ENCODE peak calls at places on chromosomes 11 and 22, in eight cellular contexts. One of them, this sample, is unnamed.

GRCh38 chr11:91305402-91305801 is 919.2 kb upstream of the FAT3 start:
- DNase-seq in kidney: no peak
- DNase-seq in right atrium auricular region: no peak
- DNase-seq in hepatocyte: peak
- DNase-seq in psoas muscle: no peak
- DNase-seq in cardiac muscle cell: no peak
- DNase-seq in dorsolateral prefrontal cortex: no peak
- DNase-seq in HFF-Myc: no peak
- DNase-seq in this sample: no peak

GRCh38 chr11:120160436-120160835 is 22.5 kb upstream of the TRIM29 start:
- DNase-seq in hepatocyte: no peak
- DNase-seq in dorsolateral prefrontal cortex: no peak
- DNase-seq in cardiac muscle cell: no peak
- DNase-seq in psoas muscle: no peak
- DNase-seq in HFF-Myc: no peak
- DNase-seq in kidney: no peak
- DNase-seq in right atrium auricular region: no peak
- DNase-seq in this sample: no peak

GRCh38 chr11:12137938-12138731 is 27.7 kb downstream of the MICAL2 start:
- DNase-seq in psoas muscle: no peak
- DNase-seq in hepatocyte: no peak
- DNase-seq in right atrium auricular region: no peak
- DNase-seq in cardiac muscle cell: peak
- DNase-seq in HFF-Myc: peak
- DNase-seq in dorsolateral prefrontal cortex: no peak
- DNase-seq in kidney: no peak
- DNase-seq in this sample: no peak

GRCh38 chr11:78796956-78797355 is 222.3 kb upstream of the NARS2 start:
- DNase-seq in cardiac muscle cell: peak
- DNase-seq in right atrium auricular region: no peak
- DNase-seq in kidney: no peak
- DNase-seq in HFF-Myc: peak
- DNase-seq in hepatocyte: peak
- DNase-seq in psoas muscle: no peak
- DNase-seq in dorsolateral prefrontal cortex: no peak
- DNase-seq in this sample: no peak

GRCh38 chr11:12066056-12066798 is 44.2 kb upstream of the MICAL2 start:
- DNase-seq in hepatocyte: peak
- DNase-seq in dorsolateral prefrontal cortex: no peak
- DNase-seq in kidney: peak
- DNase-seq in HFF-Myc: peak
- DNase-seq in cardiac muscle cell: peak
- DNase-seq in right atrium auricular region: no peak
- DNase-seq in psoas muscle: no peak
- DNase-seq in this sample: no peak

GRCh38 chr11:1202154-1202775 is 20.6 kb upstream of the MUC5B start:
- DNase-seq in HFF-Myc: no peak
- DNase-seq in right atrium auricular region: no peak
- DNase-seq in psoas muscle: peak
- DNase-seq in hepatocyte: no peak
- DNase-seq in kidney: peak
- DNase-seq in cardiac muscle cell: peak
- DNase-seq in dorsolateral prefrontal cortex: no peak
- DNase-seq in this sample: no peak

GRCh38 chr11:50394017-50394416 is 361.3 kb downstream of the OR4C45 start:
- DNase-seq in HFF-Myc: no peak
- DNase-seq in kidney: no peak
- DNase-seq in right atrium auricular region: no peak
- DNase-seq in cardiac muscle cell: no peak
- DNase-seq in hepatocyte: no peak
- DNase-seq in psoas muscle: no peak
- DNase-seq in dorsolateral prefrontal cortex: no peak
- DNase-seq in this sample: no peak

GRCh38 chr11:76616676-76617552 is 53.6 kb downstream of the LRRC32 start:
- DNase-seq in HFF-Myc: no peak
- DNase-seq in psoas muscle: no peak
- DNase-seq in hepatocyte: no peak
- DNase-seq in cardiac muscle cell: no peak
- DNase-seq in dorsolateral prefrontal cortex: no peak
- DNase-seq in kidney: no peak
- DNase-seq in right atrium auricular region: no peak
- DNase-seq in this sample: no peak

GRCh38 chr11:133078591-133079179 is 453.6 kb downstream of the OPCML start:
- DNase-seq in dorsolateral prefrontal cortex: peak
- DNase-seq in cardiac muscle cell: peak
- DNase-seq in psoas muscle: peak
- DNase-seq in kidney: no peak
- DNase-seq in right atrium auricular region: no peak
- DNase-seq in HFF-Myc: no peak
- DNase-seq in hepatocyte: peak
- DNase-seq in this sample: peak

GRCh38 chr11:27443746-27444465 is 28.7 kb downstream of the LGR4 start:
- DNase-seq in cardiac muscle cell: no peak
- DNase-seq in psoas muscle: no peak
- DNase-seq in hepatocyte: no peak
- DNase-seq in HFF-Myc: no peak
- DNase-seq in kidney: no peak
- DNase-seq in dorsolateral prefrontal cortex: no peak
- DNase-seq in right atrium auricular region: no peak
- DNase-seq in this sample: no peak

GRCh38 chr11:78645226-78646202 is 70.8 kb upstream of the NARS2 start:
- DNase-seq in dorsolateral prefrontal cortex: peak
- DNase-seq in hepatocyte: peak
- DNase-seq in HFF-Myc: peak
- DNase-seq in kidney: no peak
- DNase-seq in right atrium auricular region: peak
- DNase-seq in psoas muscle: peak
- DNase-seq in cardiac muscle cell: peak
- DNase-seq in this sample: peak

GRCh38 chr11:19664896-19665548 is 47.6 kb upstream of the NAV2 start:
- DNase-seq in cardiac muscle cell: peak
- DNase-seq in dorsolateral prefrontal cortex: peak
- DNase-seq in psoas muscle: no peak
- DNase-seq in kidney: no peak
- DNase-seq in HFF-Myc: no peak
- DNase-seq in right atrium auricular region: peak
- DNase-seq in hepatocyte: no peak
- DNase-seq in this sample: no peak

GRCh38 chr11:130358398-130358797 is 43.7 kb upstream of the ZBTB44 start:
- DNase-seq in HFF-Myc: no peak
- DNase-seq in dorsolateral prefrontal cortex: no peak
- DNase-seq in hepatocyte: no peak
- DNase-seq in right atrium auricular region: no peak
- DNase-seq in cardiac muscle cell: no peak
- DNase-seq in kidney: no peak
- DNase-seq in psoas muscle: no peak
- DNase-seq in this sample: no peak

GRCh38 chr11:56103210-56103737 is at the start of gene OR8H2:
- DNase-seq in right atrium auricular region: no peak
- DNase-seq in cardiac muscle cell: no peak
- DNase-seq in dorsolateral prefrontal cortex: no peak
- DNase-seq in hepatocyte: no peak
- DNase-seq in kidney: no peak
- DNase-seq in HFF-Myc: no peak
- DNase-seq in psoas muscle: no peak
- DNase-seq in this sample: no peak

GRCh38 chr11:119599864-119600593 is 129.0 kb downstream of the NECTIN1 start:
- DNase-seq in cardiac muscle cell: no peak
- DNase-seq in kidney: no peak
- DNase-seq in right atrium auricular region: no peak
- DNase-seq in HFF-Myc: no peak
- DNase-seq in psoas muscle: no peak
- DNase-seq in dorsolateral prefrontal cortex: no peak
- DNase-seq in hepatocyte: no peak
- DNase-seq in this sample: no peak

GRCh38 chr11:64526356-64526755 is 64.7 kb upstream of the SLC22A12 start:
- DNase-seq in hepatocyte: no peak
- DNase-seq in HFF-Myc: no peak
- DNase-seq in dorsolateral prefrontal cortex: no peak
- DNase-seq in psoas muscle: no peak
- DNase-seq in right atrium auricular region: no peak
- DNase-seq in kidney: no peak
- DNase-seq in cardiac muscle cell: no peak
- DNase-seq in this sample: no peak

GRCh38 chr11:64531422-64531821 is 59.6 kb upstream of the SLC22A12 start:
- DNase-seq in cardiac muscle cell: no peak
- DNase-seq in kidney: peak
- DNase-seq in hepatocyte: no peak
- DNase-seq in psoas muscle: no peak
- DNase-seq in HFF-Myc: no peak
- DNase-seq in right atrium auricular region: no peak
- DNase-seq in dorsolateral prefrontal cortex: no peak
- DNase-seq in this sample: no peak

GRCh38 chr11:64526795-64527194 is 64.2 kb upstream of the SLC22A12 start:
- DNase-seq in right atrium auricular region: no peak
- DNase-seq in cardiac muscle cell: no peak
- DNase-seq in psoas muscle: no peak
- DNase-seq in kidney: no peak
- DNase-seq in HFF-Myc: no peak
- DNase-seq in dorsolateral prefrontal cortex: no peak
- DNase-seq in hepatocyte: no peak
- DNase-seq in this sample: no peak

GRCh38 chr11:64531906-64532312 is 59.1 kb upstream of the SLC22A12 start:
- DNase-seq in kidney: peak
- DNase-seq in HFF-Myc: no peak
- DNase-seq in dorsolateral prefrontal cortex: no peak
- DNase-seq in psoas muscle: no peak
- DNase-seq in right atrium auricular region: no peak
- DNase-seq in hepatocyte: no peak
- DNase-seq in cardiac muscle cell: no peak
- DNase-seq in this sample: no peak

DNA sequence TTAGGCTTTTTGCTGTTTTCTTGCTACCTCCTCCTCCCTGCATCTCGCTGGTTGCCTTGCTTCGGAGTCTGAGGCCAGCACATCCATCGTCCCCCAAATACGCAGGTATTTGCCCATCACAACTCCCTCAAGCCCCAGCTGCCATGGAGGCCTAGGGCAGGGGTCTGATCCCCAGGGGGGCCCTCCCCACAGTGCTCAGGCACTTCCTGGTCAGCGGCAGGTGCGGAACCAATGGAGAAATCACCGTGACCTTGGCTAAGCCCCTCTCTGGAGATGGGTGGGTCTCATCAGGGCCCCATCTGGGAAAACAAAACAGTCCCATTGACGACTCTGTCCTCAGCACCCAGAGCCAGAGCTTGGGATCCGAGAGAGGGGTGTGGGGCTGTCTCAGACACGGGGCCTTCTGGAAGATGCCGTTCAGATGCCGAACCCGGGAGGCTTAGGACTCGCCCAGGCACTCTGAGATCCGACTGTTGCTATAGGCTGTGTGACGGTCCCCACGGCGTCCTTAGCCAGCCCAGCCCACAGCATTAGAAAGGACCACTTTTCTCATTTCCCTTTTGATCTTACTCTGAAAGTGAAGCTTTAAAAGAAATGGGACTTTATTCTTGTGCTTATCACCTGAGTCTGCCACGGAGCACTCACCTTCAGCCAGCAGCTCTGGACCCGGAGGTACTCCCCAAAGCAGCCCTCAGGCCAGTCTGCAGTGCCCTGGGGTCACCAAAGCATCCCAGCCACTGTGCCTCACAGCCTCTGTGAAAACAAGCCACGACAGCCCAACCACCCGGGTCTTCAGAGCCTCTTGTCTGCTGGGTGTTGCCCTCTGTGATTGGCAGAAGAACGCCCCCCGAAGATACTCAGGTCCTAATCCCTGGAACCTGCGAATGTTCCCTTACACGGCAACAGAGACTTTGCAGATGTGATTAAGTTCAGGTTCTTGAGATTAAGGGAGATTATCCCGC is 61.2 kb upstream of the SLC22A12 start:
- DNase-seq in hepatocyte: no peak
- DNase-seq in dorsolateral prefrontal cortex: no peak
- DNase-seq in cardiac muscle cell: no peak
- DNase-seq in kidney: peak
- DNase-seq in psoas muscle: no peak
- DNase-seq in right atrium auricular region: no peak
- DNase-seq in HFF-Myc: no peak
- DNase-seq in this sample: no peak
- H3K4me3 ChIP-seq in hepatocyte: no peak
- H3K4me3 ChIP-seq in dorsolateral prefrontal cortex: no peak
- H3K4me3 ChIP-seq in cardiac muscle cell: no peak
- H3K4me3 ChIP-seq in kidney: no peak
- H3K4me3 ChIP-seq in psoas muscle: no peak
- H3K4me3 ChIP-seq in right atrium auricular region: no peak
- H3K4me3 ChIP-seq in HFF-Myc: no peak
- H3K4me3 ChIP-seq in this sample: no peak

DNA sequence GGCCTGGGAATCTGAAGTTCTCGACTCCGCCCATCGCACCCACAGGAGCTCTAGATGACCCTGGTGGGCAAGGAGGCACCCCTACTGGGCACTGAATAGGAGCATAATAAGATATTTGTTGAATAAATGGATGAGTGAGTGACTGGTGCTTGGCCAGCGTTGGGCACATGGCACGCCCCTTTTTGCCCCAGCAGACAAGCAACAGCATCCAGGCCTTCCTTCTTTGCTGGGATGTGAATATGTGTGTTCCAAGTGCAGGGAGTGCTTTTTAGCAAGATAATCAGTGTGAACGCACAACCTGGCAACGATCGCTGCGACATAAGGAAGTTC is 450 bp upstream of the CELF1 start:
- DNase-seq in cardiac muscle cell: peak
- DNase-seq in dorsolateral prefrontal cortex: peak
- DNase-seq in hepatocyte: no peak
- DNase-seq in psoas muscle: no peak
- DNase-seq in right atrium auricular region: peak
- DNase-seq in HFF-Myc: no peak
- DNase-seq in kidney: no peak
- DNase-seq in this sample: no peak
- H3K4me3 ChIP-seq in cardiac muscle cell: peak
- H3K4me3 ChIP-seq in dorsolateral prefrontal cortex: peak
- H3K4me3 ChIP-seq in hepatocyte: peak
- H3K4me3 ChIP-seq in psoas muscle: peak
- H3K4me3 ChIP-seq in right atrium auricular region: peak
- H3K4me3 ChIP-seq in HFF-Myc: peak
- H3K4me3 ChIP-seq in kidney: peak
- H3K4me3 ChIP-seq in this sample: peak

DNA sequence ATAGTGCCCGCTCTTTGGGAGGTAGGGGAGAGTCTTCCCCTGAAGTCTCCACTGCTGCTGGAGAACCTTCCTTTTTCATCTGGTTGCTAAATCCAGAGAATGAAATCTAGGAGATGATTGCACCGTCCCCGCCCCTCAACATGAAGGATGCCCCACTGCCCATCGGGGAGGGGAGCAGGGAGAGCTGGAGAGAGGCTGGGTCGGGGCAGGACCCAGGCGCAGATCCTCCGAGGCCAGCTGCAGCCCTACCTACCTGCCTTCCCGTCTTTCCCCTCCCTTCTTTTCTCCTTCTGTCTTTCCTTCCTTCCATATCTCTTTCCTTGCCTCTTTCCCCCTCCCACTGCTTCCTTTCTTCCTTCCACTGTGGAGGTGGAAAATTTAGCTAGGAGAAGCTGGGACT is 811 bp upstream of the PLEKHB1 start:
- DNase-seq in cardiac muscle cell: peak
- DNase-seq in dorsolateral prefrontal cortex: no peak
- DNase-seq in hepatocyte: no peak
- DNase-seq in kidney: no peak
- DNase-seq in HFF-Myc: no peak
- DNase-seq in right atrium auricular region: no peak
- DNase-seq in psoas muscle: no peak
- DNase-seq in this sample: no peak
- H3K4me3 ChIP-seq in cardiac muscle cell: no peak
- H3K4me3 ChIP-seq in dorsolateral prefrontal cortex: no peak
- H3K4me3 ChIP-seq in hepatocyte: no peak
- H3K4me3 ChIP-seq in kidney: no peak
- H3K4me3 ChIP-seq in HFF-Myc: no peak
- H3K4me3 ChIP-seq in right atrium auricular region: no peak
- H3K4me3 ChIP-seq in psoas muscle: no peak
- H3K4me3 ChIP-seq in this sample: peak

GRCh38 chr22:39423976-39424375 is 24.4 kb downstream of the TAB1 start:
- DNase-seq in cardiac muscle cell: no peak
- DNase-seq in kidney: no peak
- DNase-seq in hepatocyte: no peak
- DNase-seq in right atrium auricular region: no peak
- DNase-seq in dorsolateral prefrontal cortex: no peak
- DNase-seq in psoas muscle: no peak
- DNase-seq in HFF-Myc: no peak
- DNase-seq in this sample: no peak
- H3K4me3 ChIP-seq in cardiac muscle cell: no peak
- H3K4me3 ChIP-seq in kidney: no peak
- H3K4me3 ChIP-seq in hepatocyte: no peak
- H3K4me3 ChIP-seq in right atrium auricular region: no peak
- H3K4me3 ChIP-seq in dorsolateral prefrontal cortex: no peak
- H3K4me3 ChIP-seq in psoas muscle: no peak
- H3K4me3 ChIP-seq in HFF-Myc: no peak
- H3K4me3 ChIP-seq in this sample: no peak

This sample was measured in retinal pigment epithelial cell.